ENCODE peak calls at places on chromosomes 7 and 10, in seven cellular contexts. T is left ventricle myocardium inferior; G is cardiac muscle cell; K is CD8-positive, alpha-beta T cell; L is lung; V is GM23338; O is upper lobe of right lung. X is an unnamed sample. For H3K4me1, the result is how much of the 10 kb centered on the place peaks cover.

GRCh38 chr7:134184767-134185166 is 57.6 kb downstream of the LRGUK start:
- DNase-seq in T (no peak), G (no peak), V (no peak), L (no peak), K (no peak), O (no peak), X (no peak)

GRCh38 chr10:76333331-76333730 is 901.9 kb downstream of the LRMDA start:
- DNase-seq in L (no peak), V (no peak), K (no peak), T (no peak), G (no peak), O (no peak), X (no peak)

GRCh38 chr10:74460812-74461211 is 309.8 kb downstream of the ADK start:
- DNase-seq in K (no peak), L (no peak), O (no peak), T (no peak), G (peak), V (no peak), X (no peak)

GRCh38 chr7:64882341-64883112 is 20.5 kb upstream of the ZNF273 start:
- DNase-seq in V (peak), O (peak), T (peak), G (peak), K (no peak), L (peak), X (no peak)

GRCh38 chr10:19347592-19347991 is 299.0 kb downstream of the MALRD1 start:
- DNase-seq in T (no peak), L (no peak), V (peak), K (no peak), G (peak), O (no peak), X (no peak)

GRCh38 chr7:75596727-75597614 is 104.9 kb downstream of the SPDYE5 start:
- DNase-seq in K (no peak), V (no peak), G (no peak), L (no peak), T (no peak), O (no peak), X (peak)

GRCh38 chr7:64373017-64373416 is 59.3 kb downstream of the ZNF736 start:
- DNase-seq in V (no peak), L (no peak), K (no peak), T (no peak), O (no peak), G (no peak), X (no peak)

GRCh38 chr7:95772298-95772770 is at the start of gene DYNC1I1:
- DNase-seq in T (peak), K (no peak), O (peak), G (peak), L (peak), V (peak), X (peak)

GRCh38 chr10:71970331-71970730 is 6.1 kb downstream of the CHST3 start:
- DNase-seq in K (no peak), L (no peak), G (no peak), T (no peak), O (peak), V (peak), X (peak)

GRCh38 chr7:76505168-76506080 is 4.9 kb upstream of the UPK3B start:
- DNase-seq in G (no peak), T (no peak), K (no peak), V (peak), L (peak), O (no peak), X (no peak)

DNA sequence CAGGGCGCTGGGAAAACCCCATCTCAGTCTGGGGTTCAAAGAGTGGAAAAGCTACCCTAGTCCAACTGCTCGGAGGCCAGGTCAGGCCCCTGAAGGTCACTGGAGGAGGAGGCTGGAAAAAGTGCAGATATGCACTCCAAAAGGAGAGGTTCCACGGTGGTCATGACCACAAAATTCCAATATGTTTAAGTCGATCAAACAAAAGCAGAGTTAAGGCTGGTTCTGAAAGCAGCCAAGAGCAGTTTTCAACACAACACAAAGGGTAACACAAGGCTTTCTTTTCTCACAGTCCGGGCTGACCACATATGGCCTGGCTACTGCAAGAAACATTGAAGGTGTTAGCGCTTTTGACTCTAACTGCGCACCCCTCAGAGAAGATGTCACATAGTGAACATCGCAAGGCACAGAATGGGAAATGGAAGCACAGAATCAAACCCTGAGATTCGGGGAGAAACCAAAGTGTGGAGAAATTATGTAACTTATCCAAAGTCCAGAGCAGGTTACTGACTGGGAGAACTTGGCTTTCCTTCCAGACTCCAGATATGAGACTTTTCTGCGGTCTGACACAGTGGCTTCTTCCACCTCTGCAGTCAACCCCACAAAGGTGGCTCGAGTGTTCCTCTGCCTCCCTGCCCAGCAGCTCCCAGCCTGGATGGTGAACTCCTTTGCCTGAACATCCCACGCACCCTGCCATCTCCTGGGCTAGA is 1.3 kb upstream of the GRB10 start:
- DNase-seq in G (no peak), K (no peak), T (no peak), V (no peak), L (no peak), O (no peak), X (no peak)
- H3K4me3 ChIP-seq in G (no peak), K (no peak), T (peak), V (peak), L (no peak), O (no peak), X (no peak)

DNA sequence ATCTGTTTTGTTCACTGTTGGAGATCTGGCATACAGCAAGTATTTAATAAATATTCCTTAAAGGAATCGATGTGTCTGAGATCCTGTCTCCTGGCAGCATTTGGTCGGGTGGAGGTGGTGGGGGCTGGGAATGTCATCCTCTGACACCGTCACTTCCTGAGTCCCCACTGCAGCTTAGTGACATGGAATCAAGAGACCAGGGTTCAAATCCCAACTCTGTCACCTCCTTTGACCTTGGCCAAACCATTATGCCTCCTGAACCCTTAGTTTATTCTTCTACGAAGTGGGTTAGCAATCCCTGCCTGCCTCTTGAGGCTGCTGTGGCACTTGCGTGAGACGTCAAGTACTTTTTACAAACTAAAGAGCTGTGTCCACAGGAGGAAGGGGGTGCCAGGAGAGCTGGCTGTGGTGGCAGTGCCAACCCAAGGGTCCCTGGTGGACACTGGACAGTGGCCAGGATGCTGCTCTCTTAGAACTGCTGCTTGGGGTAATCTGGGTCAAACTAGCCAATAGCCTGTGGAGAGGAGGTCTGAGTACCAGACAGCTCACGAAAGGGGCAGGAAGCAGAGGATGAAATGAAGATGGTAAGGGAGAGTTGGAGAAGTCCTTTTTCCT is 8.0 kb upstream of the ZMIZ1 start:
- DNase-seq in L (no peak), K (no peak), V (no peak), G (no peak), T (peak), O (peak), X (peak)
- H3K4me1 ChIP-seq in L (under half), K (under half), V (under half), G (under half), T (under half), O (under half), X (half or more)

GRCh38 chr7:121752706-121753105 is 120.3 kb upstream of the PTPRZ1 start:
- DNase-seq in O (no peak), T (no peak), V (peak), G (peak), L (no peak), K (no peak), X (peak)
- TF ChIP-seq CTCF in O (no peak), T (no peak), V (peak), G (peak), L (no peak), K (no peak), X (peak)

GRCh38 chr7:144256112-144256511 is 8.5 kb downstream of the OR2A7 start:
- DNase-seq in G (peak), T (no peak), K (no peak), L (no peak), O (no peak), V (peak), X (no peak)

DNA sequence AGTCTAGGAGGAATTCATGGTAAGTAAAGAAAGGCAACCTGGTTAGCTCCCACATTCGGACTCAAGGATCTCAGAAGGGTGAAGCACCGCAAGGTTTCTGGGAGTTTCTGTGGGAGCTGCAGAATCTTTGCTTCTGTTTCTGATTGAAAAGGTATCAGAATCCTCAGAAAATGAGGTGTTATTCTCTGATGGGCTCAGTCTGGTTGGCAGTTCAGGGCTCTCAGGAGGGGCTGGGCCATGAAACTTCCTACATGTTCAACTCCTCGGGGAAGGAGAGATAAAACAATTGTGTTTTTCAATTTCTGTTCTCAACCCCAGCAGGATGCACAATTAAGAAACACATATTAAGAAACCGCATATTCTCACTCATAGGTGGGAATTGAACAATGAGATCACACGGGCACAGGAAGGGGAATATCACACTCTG is 9.1 kb downstream of the OR2A7 start:
- DNase-seq in V (peak), L (no peak), G (no peak), T (no peak), K (no peak), O (no peak), X (no peak)
- H3K4me3 ChIP-seq in V (no peak), L (no peak), G (no peak), T (no peak), K (no peak), O (no peak), X (no peak)

GRCh38 chr7:99131290-99131689 is 12.6 kb downstream of the SMURF1 start:
- DNase-seq in O (no peak), T (no peak), K (no peak), V (no peak), L (no peak), G (no peak), X (no peak)
- H3K4me1 ChIP-seq in O (half or more), T (half or more), K (under half), V (under half), L (under half), G (under half), X (under half)